ENCODE peak calls at places on chromosomes 13 and 19, in nine cellular contexts. One of them, this sample, is unnamed.

GRCh38 chr19:47381653-47382279 is 32.7 kb downstream of the DHX34 start:
- DNase-seq in NCI-H1092 treated with DMSO at 0.1 percent for 48 hours: no peak
- DNase-seq in PC-3: no peak
- DNase-seq in NCI-H510A: no peak
- DNase-seq in stimulated activated CD4-positive, alpha-beta T cell treated with anti-CD3 and anti-CD28 coated beads, Interleukin-15, amount 100 ng/mL, for 48 hours: no peak
- DNase-seq in activated T-cell treated with anti-CD3 and anti-CD28 coated beads for 4 hours: no peak
- DNase-seq in HTR-8/SVneo: no peak
- DNase-seq in neural progenitor cell: no peak
- DNase-seq in T-helper 9 cell: no peak
- DNase-seq in this sample: no peak

GRCh38 chr13:73698859-73699258 is 435.3 kb downstream of the KLF12 start:
- DNase-seq in NCI-H1092 treated with DMSO at 0.1 percent for 48 hours: no peak
- DNase-seq in PC-3: no peak
- DNase-seq in NCI-H510A: no peak
- DNase-seq in stimulated activated CD4-positive, alpha-beta T cell treated with anti-CD3 and anti-CD28 coated beads, Interleukin-15, amount 100 ng/mL, for 48 hours: no peak
- DNase-seq in activated T-cell treated with anti-CD3 and anti-CD28 coated beads for 4 hours: no peak
- DNase-seq in HTR-8/SVneo: no peak
- DNase-seq in neural progenitor cell: no peak
- DNase-seq in T-helper 9 cell: no peak
- DNase-seq in this sample: no peak

GRCh38 chr13:110283661-110284516 is 23.1 kb downstream of the COL4A1 start:
- DNase-seq in NCI-H1092 treated with DMSO at 0.1 percent for 48 hours: no peak
- DNase-seq in PC-3: no peak
- DNase-seq in NCI-H510A: no peak
- DNase-seq in stimulated activated CD4-positive, alpha-beta T cell treated with anti-CD3 and anti-CD28 coated beads, Interleukin-15, amount 100 ng/mL, for 48 hours: no peak
- DNase-seq in activated T-cell treated with anti-CD3 and anti-CD28 coated beads for 4 hours: no peak
- DNase-seq in HTR-8/SVneo: no peak
- DNase-seq in neural progenitor cell: no peak
- DNase-seq in T-helper 9 cell: no peak
- DNase-seq in this sample: peak

GRCh38 chr19:16085115-16085514 is 8.8 kb downstream of the TPM4 start:
- DNase-seq in NCI-H1092 treated with DMSO at 0.1 percent for 48 hours: no peak
- DNase-seq in PC-3: peak
- DNase-seq in NCI-H510A: no peak
- DNase-seq in stimulated activated CD4-positive, alpha-beta T cell treated with anti-CD3 and anti-CD28 coated beads, Interleukin-15, amount 100 ng/mL, for 48 hours: no peak
- DNase-seq in activated T-cell treated with anti-CD3 and anti-CD28 coated beads for 4 hours: no peak
- DNase-seq in HTR-8/SVneo: no peak
- DNase-seq in neural progenitor cell: no peak
- DNase-seq in T-helper 9 cell: no peak
- DNase-seq in this sample: no peak

GRCh38 chr13:39327080-39327479 is 275.9 kb downstream of the LHFPL6 start:
- DNase-seq in NCI-H1092 treated with DMSO at 0.1 percent for 48 hours: no peak
- DNase-seq in PC-3: no peak
- DNase-seq in NCI-H510A: no peak
- DNase-seq in stimulated activated CD4-positive, alpha-beta T cell treated with anti-CD3 and anti-CD28 coated beads, Interleukin-15, amount 100 ng/mL, for 48 hours: no peak
- DNase-seq in activated T-cell treated with anti-CD3 and anti-CD28 coated beads for 4 hours: no peak
- DNase-seq in HTR-8/SVneo: no peak
- DNase-seq in neural progenitor cell: peak
- DNase-seq in T-helper 9 cell: no peak
- DNase-seq in this sample: no peak

GRCh38 chr19:32053366-32053765 is 292.0 kb upstream of the ZNF507 start:
- DNase-seq in NCI-H1092 treated with DMSO at 0.1 percent for 48 hours: no peak
- DNase-seq in PC-3: no peak
- DNase-seq in NCI-H510A: no peak
- DNase-seq in stimulated activated CD4-positive, alpha-beta T cell treated with anti-CD3 and anti-CD28 coated beads, Interleukin-15, amount 100 ng/mL, for 48 hours: no peak
- DNase-seq in activated T-cell treated with anti-CD3 and anti-CD28 coated beads for 4 hours: no peak
- DNase-seq in HTR-8/SVneo: no peak
- DNase-seq in neural progenitor cell: no peak
- DNase-seq in T-helper 9 cell: no peak
- DNase-seq in this sample: no peak

GRCh38 chr13:90299238-90299637 is 1048.2 kb upstream of the MIR17HG start:
- DNase-seq in NCI-H1092 treated with DMSO at 0.1 percent for 48 hours: no peak
- DNase-seq in PC-3: no peak
- DNase-seq in NCI-H510A: no peak
- DNase-seq in stimulated activated CD4-positive, alpha-beta T cell treated with anti-CD3 and anti-CD28 coated beads, Interleukin-15, amount 100 ng/mL, for 48 hours: no peak
- DNase-seq in activated T-cell treated with anti-CD3 and anti-CD28 coated beads for 4 hours: no peak
- DNase-seq in HTR-8/SVneo: no peak
- DNase-seq in neural progenitor cell: no peak
- DNase-seq in T-helper 9 cell: no peak
- DNase-seq in this sample: no peak

GRCh38 chr13:93603043-93603442 is 376.4 kb downstream of the GPC6 start:
- DNase-seq in NCI-H1092 treated with DMSO at 0.1 percent for 48 hours: no peak
- DNase-seq in PC-3: peak
- DNase-seq in NCI-H510A: no peak
- DNase-seq in stimulated activated CD4-positive, alpha-beta T cell treated with anti-CD3 and anti-CD28 coated beads, Interleukin-15, amount 100 ng/mL, for 48 hours: no peak
- DNase-seq in activated T-cell treated with anti-CD3 and anti-CD28 coated beads for 4 hours: no peak
- DNase-seq in HTR-8/SVneo: peak
- DNase-seq in neural progenitor cell: no peak
- DNase-seq in T-helper 9 cell: no peak
- DNase-seq in this sample: peak

GRCh38 chr13:98454389-98454881 is 122.5 kb downstream of the STK24 start:
- DNase-seq in NCI-H1092 treated with DMSO at 0.1 percent for 48 hours: peak
- DNase-seq in PC-3: peak
- DNase-seq in NCI-H510A: no peak
- DNase-seq in stimulated activated CD4-positive, alpha-beta T cell treated with anti-CD3 and anti-CD28 coated beads, Interleukin-15, amount 100 ng/mL, for 48 hours: no peak
- DNase-seq in activated T-cell treated with anti-CD3 and anti-CD28 coated beads for 4 hours: no peak
- DNase-seq in HTR-8/SVneo: no peak
- DNase-seq in neural progenitor cell: no peak
- DNase-seq in T-helper 9 cell: no peak
- DNase-seq in this sample: peak

GRCh38 chr13:33678906-33679657 is 138.9 kb upstream of the RFC3 start:
- DNase-seq in NCI-H1092 treated with DMSO at 0.1 percent for 48 hours: no peak
- DNase-seq in PC-3: peak
- DNase-seq in NCI-H510A: no peak
- DNase-seq in stimulated activated CD4-positive, alpha-beta T cell treated with anti-CD3 and anti-CD28 coated beads, Interleukin-15, amount 100 ng/mL, for 48 hours: peak
- DNase-seq in activated T-cell treated with anti-CD3 and anti-CD28 coated beads for 4 hours: peak
- DNase-seq in HTR-8/SVneo: no peak
- DNase-seq in neural progenitor cell: no peak
- DNase-seq in T-helper 9 cell: peak
- DNase-seq in this sample: peak

GRCh38 chr13:24161980-24162517 is 1.5 kb downstream of the SPATA13 start:
- DNase-seq in NCI-H1092 treated with DMSO at 0.1 percent for 48 hours: no peak
- DNase-seq in PC-3: peak
- DNase-seq in NCI-H510A: no peak
- DNase-seq in stimulated activated CD4-positive, alpha-beta T cell treated with anti-CD3 and anti-CD28 coated beads, Interleukin-15, amount 100 ng/mL, for 48 hours: no peak
- DNase-seq in activated T-cell treated with anti-CD3 and anti-CD28 coated beads for 4 hours: no peak
- DNase-seq in HTR-8/SVneo: no peak
- DNase-seq in neural progenitor cell: no peak
- DNase-seq in T-helper 9 cell: no peak
- DNase-seq in this sample: no peak